ENCODE peak calls at places on chromosome 21, in ten cellular contexts. J is activated CD4-positive, CD25-positive, alpha-beta regulatory T cell treated with anti-CD3 and anti-CD28 coated beads, Interleukin-2, amount 50 U/mL, for 72 hours; K is NCI-H1694; L is GM19239; G is activated CD8-positive, alpha-beta T cell treated with anti-CD3 and anti-CD28 coated beads for 36 hours; Z is AG09319; I is IMR-90; V is M059J; P is aorta; Q is NCI-H1092 treated with DMSO at 0.1 percent for 48 hours. W is an unnamed sample.
A peak's percentile ranks its signal among the peaks of the same experiment; 100 is the strongest.

GRCh38 chr21:35428489-35428888 is 379.4 kb upstream of the RUNX1 start:
- DNase-seq in P (peak; percentile 70), G (peak; percentile 26), V (peak; percentile 10), L (no peak), K (no peak), I (no peak), J (no peak), Z (no peak), Q (no peak), W (peak; percentile 90)

GRCh38 chr21:45308211-45309068 is 20.7 kb upstream of the POFUT2 start:
- DNase-seq in Q (no peak), Z (no peak), I (peak; percentile 88), J (no peak), P (peak; percentile 42), L (no peak), V (peak; percentile 91), K (no peak), G (no peak), W (peak; percentile 82)

GRCh38 chr21:43954042-43954441 is 58.1 kb upstream of the TRAPPC10 start:
- DNase-seq in P (no peak), J (no peak), I (no peak), L (no peak), G (no peak), Q (no peak), V (no peak), Z (no peak), K (no peak), W (no peak)

GRCh38 chr21:16976132-16976666 is 536.6 kb upstream of the CXADR start:
- DNase-seq in Z (no peak), G (no peak), L (no peak), I (no peak), P (no peak), K (no peak), V (no peak), Q (no peak), J (no peak), W (no peak)

GRCh38 chr21:28436286-28436932 is 556.3 kb downstream of the LTN1 start:
- DNase-seq in G (no peak), L (no peak), Z (no peak), K (no peak), Q (no peak), I (peak; percentile 77), P (no peak), J (no peak), V (peak; percentile 76), W (no peak)

GRCh38 chr21:44064852-44065403 is 42.3 kb upstream of the PWP2 start:
- DNase-seq in K (no peak), P (no peak), I (no peak), V (no peak), J (no peak), L (no peak), G (peak; percentile 39), Z (no peak), Q (no peak), W (no peak)

GRCh38 chr21:45768741-45769049 is 125.2 kb downstream of the PCBP3 start:
- DNase-seq in Q (no peak), Z (no peak), L (no peak), K (no peak), J (no peak), I (no peak), V (no peak), P (no peak), G (peak; percentile 41), W (no peak)

GRCh38 chr21:16533692-16534407 is 804.1 kb downstream of the USP25 start:
- DNase-seq in G (no peak), V (peak; percentile 61), Z (no peak), J (no peak), K (no peak), I (no peak), P (no peak), L (no peak), Q (peak; percentile 20), W (no peak)

GRCh38 chr21:44836666-44837471 is 19.0 kb upstream of the SUMO3 start:
- DNase-seq in K (peak; percentile 48), Q (peak; percentile 25), P (no peak), Z (no peak), L (no peak), G (no peak), V (peak; percentile 40), J (no peak), I (no peak), W (peak; percentile 81)

GRCh38 chr21:43354016-43354420 is 72.9 kb downstream of the SIK1 start:
- DNase-seq in G (no peak), Q (no peak), P (no peak), J (no peak), V (no peak), L (no peak), Z (no peak), I (no peak), K (no peak), W (no peak)

GRCh38 chr21:14403681-14404318 is 20.9 kb upstream of the HSPA13 start:
- DNase-seq in I (peak; percentile 45), Q (peak; percentile 25), J (no peak), K (peak; percentile 36), V (peak; percentile 34), L (no peak), P (no peak), Z (no peak), G (no peak), W (no peak)

GRCh38 chr21:42061195-42061865 is 9.8 kb upstream of the UMODL1 start:
- DNase-seq in I (no peak), G (peak; percentile 54), V (no peak), P (peak; percentile 86), Q (no peak), J (peak; percentile 57), Z (no peak), K (no peak), L (peak; percentile 86), W (peak; percentile 80)

GRCh38 chr21:34874689-34875513 is 174.2 kb downstream of the RUNX1 start:
- DNase-seq in Q (no peak), Z (no peak), J (no peak), V (no peak), P (no peak), K (no peak), I (no peak), G (no peak), L (no peak), W (no peak)

GRCh38 chr21:37800496-37801061 is 115.7 kb downstream of the KCNJ6 start:
- DNase-seq in Z (no peak), I (peak; percentile 25), V (no peak), P (no peak), K (no peak), Q (no peak), J (no peak), G (no peak), L (no peak), W (no peak)

GRCh38 chr21:45874716-45875415 is 106.7 kb upstream of the COL6A1 start:
- DNase-seq in K (no peak), G (no peak), Z (peak; percentile 92), J (no peak), V (peak; percentile 94), P (peak; percentile 56), L (no peak), I (peak; percentile 98), Q (no peak), W (peak; percentile 81)

GRCh38 chr21:46117586-46118304 is 19.8 kb downstream of the COL6A2 start:
- DNase-seq in K (no peak), I (no peak), Z (no peak), J (peak; percentile 21), L (no peak), V (no peak), Q (no peak), P (peak; percentile 42), G (no peak), W (peak; percentile 68)

GRCh38 chr21:43609501-43610340 is 49.6 kb downstream of the HSF2BP start:
- DNase-seq in P (peak; percentile 48), Z (no peak), G (no peak), I (peak; percentile 88), K (peak; percentile 90), J (no peak), L (no peak), Q (peak; percentile 99), V (peak; percentile 92), W (no peak)

GRCh38 chr21:44921928-44922327 is 1.2 kb upstream of the ITGB2 start:
- DNase-seq in P (no peak), Z (no peak), K (no peak), G (no peak), Q (no peak), L (no peak), V (no peak), J (no peak), I (no peak), W (no peak)

GRCh38 chr21:45573452-45574035 is 31.3 kb upstream of the SLC19A1 start:
- DNase-seq in Q (no peak), L (no peak), K (no peak), P (no peak), Z (no peak), G (no peak), J (no peak), V (no peak), I (no peak), W (peak; percentile 51)

GRCh38 chr21:45087022-45087823 is 12.8 kb downstream of the ADARB1 start:
- DNase-seq in Z (no peak), I (peak; percentile 44), P (no peak), J (no peak), V (no peak), L (no peak), Q (no peak), G (peak; percentile 69), K (no peak), W (no peak)

GRCh38 chr21:31372176-31372765 is 28.2 kb upstream of the TIAM1 start:
- DNase-seq in Z (no peak), K (no peak), G (no peak), I (no peak), J (no peak), Q (no peak), P (no peak), V (peak; percentile 42), L (no peak), W (no peak)

GRCh38 chr21:44874497-44875331 is 1.2 kb upstream of the PTTG1IP start:
- DNase-seq in G (peak; percentile 51), P (peak; percentile 87), Q (peak; percentile 45), V (peak; percentile 46), J (peak; percentile 52), K (no peak), Z (no peak), I (no peak), L (no peak), W (peak; percentile 94)

GRCh38 chr21:35578831-35579470 is 481.4 kb downstream of the SETD4 start:
- DNase-seq in L (no peak), I (peak; percentile 66), V (peak; percentile 78), Z (no peak), P (no peak), K (no peak), Q (no peak), G (peak; percentile 8), J (no peak), W (no peak)

W was measured in posterior vena cava.